ENCODE peak calls at places on chromosomes 13 and 19, in four cellular contexts. One of them, this sample, is unnamed.

GRCh38 chr19:35404879-35405622 is 34.2 kb downstream of the GPR42 start:
- DNase-seq in stimulated activated CD4-positive, alpha-beta T cell treated with anti-CD3 and anti-CD28 coated beads, Interleukin-4, amount 100 ng/mL, for 48 hours: peak
- DNase-seq in NCI-H2171 treated with DMSO at 0.1 percent for 48 hours: no peak
- DNase-seq in fibroblast of pulmonary artery: peak
- DNase-seq in this sample: no peak

GRCh38 chr19:8069116-8069973 is 16.8 kb downstream of the CCL25 start:
- DNase-seq in stimulated activated CD4-positive, alpha-beta T cell treated with anti-CD3 and anti-CD28 coated beads, Interleukin-4, amount 100 ng/mL, for 48 hours: no peak
- DNase-seq in NCI-H2171 treated with DMSO at 0.1 percent for 48 hours: no peak
- DNase-seq in fibroblast of pulmonary artery: no peak
- DNase-seq in this sample: peak

GRCh38 chr13:57632276-57633140 is 964 bp downstream of the PCDH17 start:
- DNase-seq in stimulated activated CD4-positive, alpha-beta T cell treated with anti-CD3 and anti-CD28 coated beads, Interleukin-4, amount 100 ng/mL, for 48 hours: no peak
- DNase-seq in NCI-H2171 treated with DMSO at 0.1 percent for 48 hours: no peak
- DNase-seq in fibroblast of pulmonary artery: peak
- DNase-seq in this sample: no peak

GRCh38 chr13:99403458-99403971 is 96.3 kb upstream of the GPR183 start:
- DNase-seq in stimulated activated CD4-positive, alpha-beta T cell treated with anti-CD3 and anti-CD28 coated beads, Interleukin-4, amount 100 ng/mL, for 48 hours: no peak
- DNase-seq in NCI-H2171 treated with DMSO at 0.1 percent for 48 hours: no peak
- DNase-seq in fibroblast of pulmonary artery: no peak
- DNase-seq in this sample: no peak

GRCh38 chr19:55691561-55692481 is 16.8 kb downstream of the EPN1 start:
- DNase-seq in stimulated activated CD4-positive, alpha-beta T cell treated with anti-CD3 and anti-CD28 coated beads, Interleukin-4, amount 100 ng/mL, for 48 hours: no peak
- DNase-seq in NCI-H2171 treated with DMSO at 0.1 percent for 48 hours: no peak
- DNase-seq in fibroblast of pulmonary artery: no peak
- DNase-seq in this sample: no peak

GRCh38 chr13:34011552-34012085 is 193.7 kb downstream of the RFC3 start:
- DNase-seq in stimulated activated CD4-positive, alpha-beta T cell treated with anti-CD3 and anti-CD28 coated beads, Interleukin-4, amount 100 ng/mL, for 48 hours: no peak
- DNase-seq in NCI-H2171 treated with DMSO at 0.1 percent for 48 hours: no peak
- DNase-seq in fibroblast of pulmonary artery: no peak
- DNase-seq in this sample: no peak

GRCh38 chr13:44403720-44404063 is 30.1 kb downstream of the SERP2 start:
- DNase-seq in stimulated activated CD4-positive, alpha-beta T cell treated with anti-CD3 and anti-CD28 coated beads, Interleukin-4, amount 100 ng/mL, for 48 hours: no peak
- DNase-seq in NCI-H2171 treated with DMSO at 0.1 percent for 48 hours: peak
- DNase-seq in fibroblast of pulmonary artery: no peak
- DNase-seq in this sample: no peak

GRCh38 chr19:27765397-27765796 is 1447.6 kb downstream of the UQCRFS1 start:
- DNase-seq in stimulated activated CD4-positive, alpha-beta T cell treated with anti-CD3 and anti-CD28 coated beads, Interleukin-4, amount 100 ng/mL, for 48 hours: no peak
- DNase-seq in NCI-H2171 treated with DMSO at 0.1 percent for 48 hours: no peak
- DNase-seq in fibroblast of pulmonary artery: no peak
- DNase-seq in this sample: no peak

GRCh38 chr13:73038064-73038463 is 20.7 kb upstream of the KLF5 start:
- DNase-seq in stimulated activated CD4-positive, alpha-beta T cell treated with anti-CD3 and anti-CD28 coated beads, Interleukin-4, amount 100 ng/mL, for 48 hours: no peak
- DNase-seq in NCI-H2171 treated with DMSO at 0.1 percent for 48 hours: no peak
- DNase-seq in fibroblast of pulmonary artery: no peak
- DNase-seq in this sample: no peak

GRCh38 chr13:59776924-59777690 is 386.6 kb downstream of the DIAPH3 start:
- DNase-seq in stimulated activated CD4-positive, alpha-beta T cell treated with anti-CD3 and anti-CD28 coated beads, Interleukin-4, amount 100 ng/mL, for 48 hours: no peak
- DNase-seq in NCI-H2171 treated with DMSO at 0.1 percent for 48 hours: no peak
- DNase-seq in fibroblast of pulmonary artery: peak
- DNase-seq in this sample: no peak

GRCh38 chr13:24127116-24127631 is 33.3 kb upstream of the SPATA13 start:
- DNase-seq in stimulated activated CD4-positive, alpha-beta T cell treated with anti-CD3 and anti-CD28 coated beads, Interleukin-4, amount 100 ng/mL, for 48 hours: peak
- DNase-seq in NCI-H2171 treated with DMSO at 0.1 percent for 48 hours: no peak
- DNase-seq in fibroblast of pulmonary artery: no peak
- DNase-seq in this sample: no peak